ENCODE peak calls at places on chromosomes 2 and 18, in five cellular contexts. J, E, Y, Q and H are unnamed samples.

GRCh38 chr2:75587954-75588587 is 27.3 kb upstream of the EVA1A start:
- DNase-seq in J (no peak), E (no peak), Y (no peak), Q (peak; percentile 85), H (no peak)

GRCh38 chr2:162232027-162232426 is 11.2 kb downstream of the FAP start:
- DNase-seq in J (no peak), E (no peak), Y (no peak), Q (no peak), H (no peak)

GRCh38 chr2:98460573-98461560 is 16.2 kb downstream of the INPP4A start:
- DNase-seq in J (no peak), E (no peak), Y (no peak), Q (no peak), H (peak; percentile 61)

GRCh38 chr2:2324119-2324518 is 7.0 kb downstream of the MYT1L start:
- DNase-seq in J (no peak), E (no peak), Y (peak; percentile 35), Q (no peak), H (no peak)

GRCh38 chr2:234463626-234464290 is 33.1 kb downstream of the ARL4C start:
- DNase-seq in J (no peak), E (no peak), Y (peak; percentile 84), Q (no peak), H (no peak)

GRCh38 chr18:34643982-34644381 is 66.1 kb upstream of the DTNA start:
- DNase-seq in J (no peak), E (no peak), Y (no peak), Q (no peak), H (no peak)

GRCh38 chr2:228474466-228474865 is 293.0 kb upstream of the SPHKAP start:
- DNase-seq in J (no peak), E (no peak), Y (no peak), Q (no peak), H (no peak)

GRCh38 chr2:163775304-163775703 is 39.5 kb upstream of the FIGN start:
- DNase-seq in J (no peak), E (no peak), Y (no peak), Q (no peak), H (no peak)

GRCh38 chr2:28470759-28471158 is 25.1 kb upstream of the PLB1 start:
- DNase-seq in J (no peak), E (no peak), Y (no peak), Q (peak; percentile 71), H (no peak)

GRCh38 chr2:120576509-120577474 is 158.9 kb upstream of the GLI2 start:
- DNase-seq in J (no peak), E (peak; percentile 69), Y (no peak), Q (no peak), H (peak; percentile 79)

GRCh38 chr18:56541340-56541739 is 97.1 kb downstream of the TXNL1 start:
- DNase-seq in J (no peak), E (no peak), Y (no peak), Q (no peak), H (no peak)

GRCh38 chr2:73418343-73418742 is 32.7 kb downstream of the ALMS1 start:
- DNase-seq in J (no peak), E (peak; percentile 56), Y (no peak), Q (peak; percentile 51), H (peak; percentile 71)

GRCh38 chr2:150255528-150255927 is 231.9 kb downstream of the RND3 start:
- DNase-seq in J (no peak), E (no peak), Y (no peak), Q (peak; percentile 21), H (no peak)

GRCh38 chr2:41928593-41928992 is 119.2 kb upstream of the PKDCC start:
- DNase-seq in J (no peak), E (no peak), Y (no peak), Q (peak; percentile 93), H (no peak)

GRCh38 chr2:119184512-119184911 is 26.0 kb upstream of the C1QL2 start:
- DNase-seq in J (no peak), E (no peak), Y (no peak), Q (peak; percentile 74), H (no peak)

GRCh38 chr2:110101280-110101844 is 14.3 kb downstream of the MALL start:
- DNase-seq in J (peak; percentile 33), E (peak; percentile 96), Y (peak; percentile 91), Q (peak; percentile 99), H (peak; percentile 99)

GRCh38 chr2:18156002-18156401 is 277.5 kb downstream of the KCNS3 start:
- DNase-seq in J (no peak), E (no peak), Y (no peak), Q (no peak), H (no peak)

GRCh38 chr2:112150851-112151250 is 12.7 kb downstream of the FBLN7 start:
- DNase-seq in J (no peak), E (no peak), Y (no peak), Q (no peak), H (peak; percentile 45)